ENCODE peak calls at places on chromosome 5, in ten cellular contexts. H is omental fat pad, W is ovary, K is dorsolateral prefrontal cortex, N is AG04450, C is cardiac muscle cell, S is heart left ventricle, Y is ascending aorta, G is upper lobe of right lung, O is OCI-LY7. V is an unnamed sample.

GRCh38 chr5:36569456-36569855 is 37.0 kb upstream of the SLC1A3 start:
- DNase-seq in N (no peak), G (no peak), H (no peak), C (no peak), Y (no peak), K (no peak), O (no peak), S (no peak), W (no peak), V (peak)

GRCh38 chr5:72786676-72787075 is 29.8 kb upstream of the TNPO1 start:
- DNase-seq in N (no peak), H (no peak), S (no peak), W (no peak), Y (no peak), K (no peak), O (no peak), G (no peak), C (no peak), V (no peak)

GRCh38 chr5:1748845-1749244 is 50.8 kb downstream of the MRPL36 start:
- DNase-seq in G (peak), H (no peak), W (no peak), S (peak), O (no peak), K (no peak), Y (no peak), N (no peak), C (no peak), V (no peak)

GRCh38 chr5:132471006-132471907 is 19.3 kb downstream of the IRF1 start:
- DNase-seq in K (no peak), W (no peak), Y (no peak), G (peak), N (no peak), O (no peak), S (peak), C (no peak), H (peak), V (no peak)

GRCh38 chr5:99945706-99946442 is 589.3 kb upstream of the FAM174A start:
- DNase-seq in G (no peak), C (no peak), O (no peak), Y (no peak), N (no peak), K (no peak), H (no peak), W (no peak), S (no peak), V (no peak)

GRCh38 chr5:139481580-139482049 is 943 bp downstream of the STING1 start:
- DNase-seq in W (peak), N (no peak), G (peak), H (no peak), Y (peak), S (no peak), C (no peak), O (no peak), K (no peak), V (peak)

GRCh38 chr5:155529366-155529765 is 515.8 kb downstream of the KIF4B start:
- DNase-seq in S (no peak), O (no peak), N (no peak), H (no peak), K (no peak), W (no peak), G (no peak), C (no peak), Y (no peak), V (peak)

GRCh38 chr5:122192883-122193496 is 63.6 kb downstream of the ZNF474 start:
- DNase-seq in K (no peak), G (no peak), N (peak), O (peak), Y (no peak), H (no peak), C (peak), S (no peak), W (peak), V (peak)

GRCh38 chr5:68080282-68081050 is 135.1 kb upstream of the PIK3R1 start:
- DNase-seq in O (no peak), N (no peak), C (no peak), W (no peak), Y (no peak), S (no peak), H (no peak), G (no peak), K (no peak), V (no peak)

GRCh38 chr5:81579525-81579924 is 171.4 kb downstream of the SSBP2 start:
- DNase-seq in O (peak), H (no peak), W (no peak), G (no peak), C (no peak), N (no peak), K (no peak), Y (no peak), S (no peak), V (peak)

GRCh38 chr5:172622091-172623046 is 18.7 kb upstream of the NEURL1B start:
- DNase-seq in C (no peak), W (no peak), O (no peak), S (no peak), Y (no peak), G (no peak), N (no peak), K (no peak), H (no peak), V (peak)

GRCh38 chr5:31861601-31862000 is 222.7 kb downstream of the PDZD2 start:
- DNase-seq in O (no peak), K (no peak), N (no peak), C (no peak), Y (no peak), W (no peak), H (no peak), S (no peak), G (no peak), V (no peak)

GRCh38 chr5:39376293-39376714 is 12.0 kb upstream of the C9 start:
- DNase-seq in N (no peak), G (no peak), S (no peak), W (peak), H (no peak), O (peak), C (peak), Y (no peak), K (no peak), V (peak)

GRCh38 chr5:134427540-134428041 is 15.9 kb upstream of the CDKN2AIPNL start:
- DNase-seq in G (no peak), K (no peak), Y (no peak), C (no peak), S (no peak), H (no peak), O (no peak), W (no peak), N (no peak), V (no peak)

GRCh38 chr5:135508496-135509005 is 27.2 kb downstream of the NEUROG1 start:
- DNase-seq in Y (peak), C (peak), G (no peak), W (no peak), H (no peak), O (no peak), K (no peak), S (no peak), N (no peak), V (no peak)

GRCh38 chr5:157247267-157247666 is 18.7 kb upstream of the CYFIP2 start:
- DNase-seq in O (no peak), W (no peak), K (no peak), N (no peak), H (no peak), C (no peak), S (no peak), G (no peak), Y (no peak), V (no peak)

GRCh38 chr5:179595916-179596315 is 27.6 kb downstream of the HNRNPH1 start:
- DNase-seq in G (no peak), C (no peak), W (no peak), N (peak), Y (no peak), O (no peak), H (no peak), S (no peak), K (no peak), V (no peak)

GRCh38 chr5:111627862-111628261 is 115.5 kb upstream of the STARD4 start:
- DNase-seq in N (no peak), O (no peak), K (no peak), C (no peak), H (no peak), G (no peak), S (no peak), Y (no peak), W (no peak), V (no peak)

GRCh38 chr5:133797167-133797566 is 171.3 kb downstream of the C5orf15 start:
- DNase-seq in N (no peak), C (no peak), S (no peak), W (no peak), O (no peak), G (no peak), Y (no peak), K (no peak), H (no peak), V (no peak)

GRCh38 chr5:83322273-83322924 is 149.1 kb upstream of the VCAN start:
- DNase-seq in C (no peak), Y (no peak), N (no peak), G (no peak), K (no peak), O (no peak), S (no peak), W (no peak), H (no peak), V (peak)

GRCh38 chr5:163503106-163504090 is 2.0 kb upstream of the MAT2B start:
- DNase-seq in G (peak), S (peak), N (no peak), K (peak), H (no peak), W (peak), C (peak), Y (peak), O (peak), V (peak)
- TF ChIP-seq CTCF in G (peak), S (peak), N (peak), K (peak), H (no peak), W (no peak), C (peak), Y (peak), O (peak), V (peak)

GRCh38 chr5:429453-430188 is 13.4 kb upstream of the EXOC3 start:
- DNase-seq in O (no peak), K (peak), C (no peak), S (peak), W (peak), H (no peak), Y (no peak), N (no peak), G (peak), V (peak)

GRCh38 chr5:431711-432050 is 11.3 kb upstream of the EXOC3 start:
- DNase-seq in N (no peak), G (no peak), S (no peak), W (no peak), H (no peak), O (no peak), K (peak), Y (no peak), C (no peak), V (no peak)

GRCh38 chr5:430214-430925 is 12.6 kb upstream of the EXOC3 start:
- DNase-seq in Y (no peak), W (no peak), H (no peak), N (no peak), K (peak), O (no peak), C (no peak), G (peak), S (peak), V (no peak)

GRCh38 chr5:432201-432927 is 10.6 kb upstream of the EXOC3 start:
- DNase-seq in S (peak), G (peak), C (no peak), H (no peak), N (no peak), K (peak), W (no peak), Y (peak), O (no peak), V (no peak)

DNA sequence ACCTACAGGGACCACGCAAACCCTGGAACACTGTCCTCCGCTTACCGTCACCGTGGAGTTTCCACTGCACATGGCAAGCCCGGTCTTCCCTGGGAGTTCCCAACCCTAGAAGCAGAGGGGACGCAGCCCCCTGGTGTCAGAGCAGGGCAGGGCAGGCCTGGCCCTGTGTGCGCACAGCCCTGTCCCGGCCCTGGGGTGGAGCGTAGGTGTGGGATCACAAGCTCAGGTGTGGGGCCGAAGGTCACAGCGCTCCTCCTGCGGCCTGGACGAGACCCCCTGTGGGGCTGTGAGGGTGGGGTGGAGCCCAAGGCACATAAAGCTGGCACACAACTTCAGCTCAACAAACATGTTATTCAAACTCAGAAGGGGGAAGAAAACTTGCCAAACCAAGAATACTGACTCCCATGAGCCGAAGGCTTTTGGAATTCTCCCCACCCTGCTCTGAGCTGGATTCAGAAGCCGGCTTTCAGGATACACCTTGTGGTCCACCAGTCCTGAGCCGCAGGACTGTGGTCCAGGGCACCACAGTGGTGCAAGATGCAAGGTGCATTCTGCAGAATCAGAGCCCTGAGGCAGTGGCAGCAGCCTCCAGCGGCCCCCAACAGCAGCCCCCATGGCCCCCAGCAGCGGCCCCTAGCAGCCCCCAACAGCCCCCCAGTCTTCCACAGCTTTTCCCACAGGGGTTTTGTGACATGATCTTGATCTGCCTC is 11.8 kb upstream of the EXOC3 start:
- DNase-seq in H (no peak), O (peak), W (no peak), G (no peak), Y (no peak), C (peak), S (peak), K (peak), N (no peak), V (peak)
- TF ChIP-seq CTCF in H (no peak), O (peak), W (peak), G (peak), Y (peak), C (peak), S (peak), K (no peak), N (peak), V (peak)

GRCh38 chr5:88878976-88879375 is 4.0 kb downstream of the MEF2C start:
- DNase-seq in H (no peak), O (no peak), K (no peak), G (no peak), S (no peak), C (no peak), W (no peak), Y (no peak), N (no peak), V (peak)
- TF ChIP-seq CTCF in H (no peak), O (peak), K (peak), G (no peak), S (no peak), C (no peak), W (no peak), Y (no peak), N (peak), V (no peak)

GRCh38 chr5:15425802-15426201 is 74.2 kb upstream of the FBXL7 start:
- DNase-seq in Y (no peak), N (no peak), O (no peak), H (no peak), K (no peak), C (no peak), G (no peak), W (no peak), S (no peak), V (no peak)

GRCh38 chr5:15421798-15422456 is 78.1 kb upstream of the FBXL7 start:
- DNase-seq in W (no peak), O (no peak), Y (no peak), N (no peak), G (no peak), C (no peak), S (no peak), K (no peak), H (no peak), V (no peak)

GRCh38 chr5:15420201-15420600 is 79.8 kb upstream of the FBXL7 start:
- DNase-seq in H (no peak), S (peak), O (no peak), W (no peak), Y (no peak), K (no peak), G (no peak), N (no peak), C (no peak), V (no peak)

DNA sequence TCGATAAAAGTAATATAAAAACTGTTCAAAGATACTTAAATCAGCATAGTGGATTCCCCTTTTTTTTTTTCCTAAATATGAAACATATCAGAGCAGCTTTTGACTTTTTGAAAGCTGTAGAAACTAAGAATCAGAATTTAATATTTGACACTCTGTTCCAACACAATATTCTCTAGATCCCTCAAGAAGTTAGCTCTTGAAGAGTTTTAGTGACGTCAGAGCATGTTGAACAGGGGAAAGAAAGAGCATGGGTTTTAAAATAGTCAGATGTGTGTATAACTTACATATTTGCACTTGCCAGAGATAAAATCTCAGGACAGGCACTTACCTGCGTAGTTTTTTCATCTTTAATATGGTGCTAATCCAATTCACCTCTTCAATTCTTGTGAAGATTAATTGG is 75.2 kb upstream of the FBXL7 start:
- DNase-seq in K (no peak), C (no peak), H (no peak), W (no peak), Y (no peak), S (no peak), G (no peak), N (no peak), O (no peak), V (no peak)
- TF ChIP-seq CTCF in K (no peak), C (no peak), H (no peak), W (no peak), Y (no peak), S (no peak), G (no peak), N (no peak), O (no peak), V (no peak)

GRCh38 chr5:69149676-69150010 is 17.3 kb upstream of the CCNB1 start:
- DNase-seq in W (no peak), C (no peak), S (no peak), G (no peak), N (no peak), K (no peak), H (no peak), Y (no peak), O (no peak), V (no peak)

GRCh38 chr5:69152731-69153130 is 14.2 kb upstream of the CCNB1 start:
- DNase-seq in S (no peak), K (no peak), H (no peak), Y (no peak), G (no peak), C (no peak), N (no peak), O (no peak), W (no peak), V (no peak)

GRCh38 chr5:69148981-69149675 is 17.8 kb upstream of the CCNB1 start:
- DNase-seq in O (no peak), Y (no peak), W (no peak), C (no peak), K (no peak), S (no peak), G (no peak), N (no peak), H (no peak), V (no peak)
- TF ChIP-seq CTCF in O (no peak), Y (no peak), W (no peak), C (no peak), K (no peak), S (no peak), G (no peak), N (no peak), H (no peak), V (no peak)

GRCh38 chr5:176542596-176543427 is 5.6 kb upstream of the RNF44 start:
- DNase-seq in O (peak), G (no peak), H (no peak), C (peak), S (no peak), Y (no peak), N (no peak), K (no peak), W (peak), V (peak)
- TF ChIP-seq CTCF in O (no peak), G (no peak), H (no peak), C (no peak), S (no peak), Y (peak), N (no peak), K (no peak), W (peak), V (peak)

GRCh38 chr5:164860896-164861295 is 1355.5 kb downstream of the MAT2B start:
- DNase-seq in W (no peak), H (no peak), N (no peak), K (no peak), Y (no peak), O (no peak), S (no peak), G (no peak), C (no peak), V (no peak)
- TF ChIP-seq CTCF in W (no peak), H (no peak), N (no peak), K (no peak), Y (no peak), O (no peak), S (no peak), G (no peak), C (no peak), V (no peak)